ENCODE peak calls at places on chromosomes 7 and 10, in six cellular contexts. One of them, this sample, is unnamed.

GRCh38 chr7:5274441-5274840 is 8.3 kb upstream of the SLC29A4 start:
- DNase-seq in SHP77: no peak
- DNase-seq in lung microvascular endothelial cell: no peak
- DNase-seq in neural progenitor cell: no peak
- DNase-seq in body of pancreas: no peak
- DNase-seq in SK-MEL-5: no peak
- DNase-seq in this sample: no peak

GRCh38 chr10:69317175-69318086 is 39.1 kb downstream of the HK1 start:
- DNase-seq in SHP77: no peak
- DNase-seq in lung microvascular endothelial cell: no peak
- DNase-seq in neural progenitor cell: no peak
- DNase-seq in body of pancreas: no peak
- DNase-seq in SK-MEL-5: no peak
- DNase-seq in this sample: no peak

GRCh38 chr7:46628389-46628788 is 707.3 kb upstream of the IGFBP3 start:
- DNase-seq in SHP77: no peak
- DNase-seq in lung microvascular endothelial cell: no peak
- DNase-seq in neural progenitor cell: no peak
- DNase-seq in body of pancreas: no peak
- DNase-seq in SK-MEL-5: no peak
- DNase-seq in this sample: no peak

GRCh38 chr7:150686030-150686626 is 622 bp downstream of the GIMAP2 start:
- DNase-seq in SHP77: no peak
- DNase-seq in lung microvascular endothelial cell: peak; percentile 40
- DNase-seq in neural progenitor cell: no peak
- DNase-seq in body of pancreas: no peak
- DNase-seq in SK-MEL-5: peak; percentile 9
- DNase-seq in this sample: no peak

GRCh38 chr10:110746254-110746826 is 102.2 kb downstream of the RBM20 start:
- DNase-seq in SHP77: peak; percentile 32
- DNase-seq in lung microvascular endothelial cell: peak; percentile 76
- DNase-seq in neural progenitor cell: peak; percentile 76
- DNase-seq in body of pancreas: peak; percentile 85
- DNase-seq in SK-MEL-5: peak; percentile 72
- DNase-seq in this sample: peak; percentile 64

GRCh38 chr10:1411956-1412355 is 325.4 kb downstream of the ADARB2 start:
- DNase-seq in SHP77: no peak
- DNase-seq in lung microvascular endothelial cell: no peak
- DNase-seq in neural progenitor cell: no peak
- DNase-seq in body of pancreas: no peak
- DNase-seq in SK-MEL-5: peak; percentile 23
- DNase-seq in this sample: no peak

GRCh38 chr10:96271017-96271815 is at the start of gene BLNK:
- DNase-seq in SHP77: no peak
- DNase-seq in lung microvascular endothelial cell: no peak
- DNase-seq in neural progenitor cell: no peak
- DNase-seq in body of pancreas: peak; percentile 92
- DNase-seq in SK-MEL-5: no peak
- DNase-seq in this sample: no peak

GRCh38 chr7:4797858-4798705 is 22.7 kb downstream of the AP5Z1 start:
- DNase-seq in SHP77: peak; percentile 45
- DNase-seq in lung microvascular endothelial cell: peak; percentile 49
- DNase-seq in neural progenitor cell: peak; percentile 83
- DNase-seq in body of pancreas: peak; percentile 63
- DNase-seq in SK-MEL-5: peak; percentile 70
- DNase-seq in this sample: peak; percentile 51

GRCh38 chr10:102449321-102450123 is 1.8 kb downstream of the C10orf95 start:
- DNase-seq in SHP77: peak; percentile 34
- DNase-seq in lung microvascular endothelial cell: peak; percentile 17
- DNase-seq in neural progenitor cell: peak; percentile 79
- DNase-seq in body of pancreas: peak; percentile 94
- DNase-seq in SK-MEL-5: peak; percentile 78
- DNase-seq in this sample: no peak

GRCh38 chr10:69666756-69667155 is 36.7 kb downstream of the FAM241B start:
- DNase-seq in SHP77: no peak
- DNase-seq in lung microvascular endothelial cell: no peak
- DNase-seq in neural progenitor cell: no peak
- DNase-seq in body of pancreas: no peak
- DNase-seq in SK-MEL-5: no peak
- DNase-seq in this sample: no peak

GRCh38 chr7:223118-223800 is 30.9 kb downstream of the FAM20C start:
- DNase-seq in SHP77: no peak
- DNase-seq in lung microvascular endothelial cell: no peak
- DNase-seq in neural progenitor cell: no peak
- DNase-seq in body of pancreas: no peak
- DNase-seq in SK-MEL-5: no peak
- DNase-seq in this sample: no peak

GRCh38 chr10:43066481-43066880 is 10.4 kb upstream of the RET start:
- DNase-seq in SHP77: no peak
- DNase-seq in lung microvascular endothelial cell: no peak
- DNase-seq in neural progenitor cell: no peak
- DNase-seq in body of pancreas: no peak
- DNase-seq in SK-MEL-5: no peak
- DNase-seq in this sample: no peak

GRCh38 chr7:107559864-107560263 is 3.9 kb downstream of the COG5 start:
- DNase-seq in SHP77: no peak
- DNase-seq in lung microvascular endothelial cell: peak; percentile 44
- DNase-seq in neural progenitor cell: no peak
- DNase-seq in body of pancreas: no peak
- DNase-seq in SK-MEL-5: no peak
- DNase-seq in this sample: peak; percentile 44

GRCh38 chr10:67127441-67127840 is 201.6 kb downstream of the LRRTM3 start:
- DNase-seq in SHP77: no peak
- DNase-seq in lung microvascular endothelial cell: no peak
- DNase-seq in neural progenitor cell: no peak
- DNase-seq in body of pancreas: no peak
- DNase-seq in SK-MEL-5: no peak
- DNase-seq in this sample: no peak

GRCh38 chr7:22060197-22060596 is 114.5 kb upstream of the CDCA7L start:
- DNase-seq in SHP77: no peak
- DNase-seq in lung microvascular endothelial cell: no peak
- DNase-seq in neural progenitor cell: no peak
- DNase-seq in body of pancreas: no peak
- DNase-seq in SK-MEL-5: no peak
- DNase-seq in this sample: no peak

GRCh38 chr10:127715782-127716378 is 21.1 kb upstream of the FOXI2 start:
- DNase-seq in SHP77: no peak
- DNase-seq in lung microvascular endothelial cell: peak; percentile 32
- DNase-seq in neural progenitor cell: peak; percentile 53
- DNase-seq in body of pancreas: no peak
- DNase-seq in SK-MEL-5: peak; percentile 45
- DNase-seq in this sample: peak; percentile 36

GRCh38 chr10:13740416-13740815 is 153.7 kb downstream of the PRPF18 start:
- DNase-seq in SHP77: no peak
- DNase-seq in lung microvascular endothelial cell: no peak
- DNase-seq in neural progenitor cell: no peak
- DNase-seq in body of pancreas: no peak
- DNase-seq in SK-MEL-5: no peak
- DNase-seq in this sample: peak; percentile 52

GRCh38 chr10:58919927-58920654 is 256.4 kb upstream of the PHYHIPL start:
- DNase-seq in SHP77: no peak
- DNase-seq in lung microvascular endothelial cell: no peak
- DNase-seq in neural progenitor cell: peak; percentile 24
- DNase-seq in body of pancreas: no peak
- DNase-seq in SK-MEL-5: peak; percentile 86
- DNase-seq in this sample: no peak

GRCh38 chr7:70533614-70534013 is 598.3 kb upstream of the GALNT17 start:
- DNase-seq in SHP77: no peak
- DNase-seq in lung microvascular endothelial cell: no peak
- DNase-seq in neural progenitor cell: no peak
- DNase-seq in body of pancreas: no peak
- DNase-seq in SK-MEL-5: no peak
- DNase-seq in this sample: no peak

GRCh38 chr10:46033602-46034011 is 3.2 kb upstream of the NCOA4 start:
- DNase-seq in SHP77: no peak
- DNase-seq in lung microvascular endothelial cell: peak; percentile 89
- DNase-seq in neural progenitor cell: no peak
- DNase-seq in body of pancreas: no peak
- DNase-seq in SK-MEL-5: peak; percentile 32
- DNase-seq in this sample: peak; percentile 75

GRCh38 chr10:79418886-79419595 is 26.4 kb downstream of the ZCCHC24 start:
- DNase-seq in SHP77: no peak
- DNase-seq in lung microvascular endothelial cell: no peak
- DNase-seq in neural progenitor cell: no peak
- DNase-seq in body of pancreas: no peak
- DNase-seq in SK-MEL-5: no peak
- DNase-seq in this sample: no peak

GRCh38 chr10:74991435-74991834 is 120.0 kb upstream of the SAMD8 start:
- DNase-seq in SHP77: no peak
- DNase-seq in lung microvascular endothelial cell: peak; percentile 9
- DNase-seq in neural progenitor cell: peak; percentile 50
- DNase-seq in body of pancreas: no peak
- DNase-seq in SK-MEL-5: peak; percentile 81
- DNase-seq in this sample: no peak

GRCh38 chr7:44079221-44080021 is 2.9 kb downstream of the POLM start:
- DNase-seq in SHP77: no peak
- DNase-seq in lung microvascular endothelial cell: no peak
- DNase-seq in neural progenitor cell: no peak
- DNase-seq in body of pancreas: no peak
- DNase-seq in SK-MEL-5: no peak
- DNase-seq in this sample: no peak

GRCh38 chr7:2720024-2720423 is 32.0 kb downstream of the AMZ1 start:
- DNase-seq in SHP77: no peak
- DNase-seq in lung microvascular endothelial cell: no peak
- DNase-seq in neural progenitor cell: no peak
- DNase-seq in body of pancreas: no peak
- DNase-seq in SK-MEL-5: no peak
- DNase-seq in this sample: no peak

GRCh38 chr10:19245889-19246841 is 197.6 kb downstream of the MALRD1 start:
- DNase-seq in SHP77: no peak
- DNase-seq in lung microvascular endothelial cell: no peak
- DNase-seq in neural progenitor cell: no peak
- DNase-seq in body of pancreas: no peak
- DNase-seq in SK-MEL-5: no peak
- DNase-seq in this sample: no peak

GRCh38 chr10:122689146-122689807 is 10.4 kb downstream of the C10orf120 start:
- DNase-seq in SHP77: no peak
- DNase-seq in lung microvascular endothelial cell: peak; percentile 41
- DNase-seq in neural progenitor cell: no peak
- DNase-seq in body of pancreas: peak; percentile 91
- DNase-seq in SK-MEL-5: no peak
- DNase-seq in this sample: peak; percentile 5

GRCh38 chr7:5213286-5213645 is 23.2 kb downstream of the WIPI2 start:
- DNase-seq in SHP77: no peak
- DNase-seq in lung microvascular endothelial cell: no peak
- DNase-seq in neural progenitor cell: no peak
- DNase-seq in body of pancreas: no peak
- DNase-seq in SK-MEL-5: no peak
- DNase-seq in this sample: no peak

GRCh38 chr7:158924956-158925355 is 68.6 kb downstream of the DYNC2I1 start:
- DNase-seq in SHP77: no peak
- DNase-seq in lung microvascular endothelial cell: peak; percentile 65
- DNase-seq in neural progenitor cell: no peak
- DNase-seq in body of pancreas: no peak
- DNase-seq in SK-MEL-5: no peak
- DNase-seq in this sample: no peak

GRCh38 chr7:134320201-134320600 is 3.5 kb upstream of the SLC35B4 start:
- DNase-seq in SHP77: no peak
- DNase-seq in lung microvascular endothelial cell: no peak
- DNase-seq in neural progenitor cell: no peak
- DNase-seq in body of pancreas: no peak
- DNase-seq in SK-MEL-5: no peak
- DNase-seq in this sample: no peak

GRCh38 chr7:152607007-152607406 is 68.9 kb downstream of the XRCC2 start:
- DNase-seq in SHP77: no peak
- DNase-seq in lung microvascular endothelial cell: no peak
- DNase-seq in neural progenitor cell: no peak
- DNase-seq in body of pancreas: no peak
- DNase-seq in SK-MEL-5: no peak
- DNase-seq in this sample: no peak

GRCh38 chr7:91288208-91288824 is 24.1 kb downstream of the FZD1 start:
- DNase-seq in SHP77: peak; percentile 17
- DNase-seq in lung microvascular endothelial cell: peak; percentile 62
- DNase-seq in neural progenitor cell: peak; percentile 70
- DNase-seq in body of pancreas: peak; percentile 73
- DNase-seq in SK-MEL-5: peak; percentile 79
- DNase-seq in this sample: peak; percentile 54

GRCh38 chr7:120272261-120272895 is 597 bp upstream of the KCND2 start:
- DNase-seq in SHP77: peak; percentile 64
- DNase-seq in lung microvascular endothelial cell: peak; percentile 54
- DNase-seq in neural progenitor cell: peak; percentile 81
- DNase-seq in body of pancreas: peak; percentile 25
- DNase-seq in SK-MEL-5: peak; percentile 73
- DNase-seq in this sample: peak; percentile 46

GRCh38 chr10:306654-307185 is 171.5 kb downstream of the ZMYND11 start:
- DNase-seq in SHP77: no peak
- DNase-seq in lung microvascular endothelial cell: no peak
- DNase-seq in neural progenitor cell: peak; percentile 38
- DNase-seq in body of pancreas: peak; percentile 79
- DNase-seq in SK-MEL-5: no peak
- DNase-seq in this sample: no peak